ENCODE peak calls at places on chromosomes 6 and 20, in ten cellular contexts. O, G, F, J, R, D, I, L, U and T are unnamed samples.

GRCh38 chr6:1388081-1388926 is 1.1 kb upstream of the FOXF2 start:
- DNase-seq in O (no peak), U (no peak), D (no peak), G (no peak), I (peak; percentile 83), L (no peak), R (no peak), F (no peak), J (no peak), T (no peak)

GRCh38 chr6:79249136-79249535 is 14.7 kb upstream of the HMGN3 start:
- DNase-seq in F (no peak), G (no peak), O (no peak), R (no peak), J (no peak), L (no peak), I (no peak), U (no peak), D (no peak), T (no peak)

GRCh38 chr6:102619585-102619984 is 1226.1 kb downstream of the GRIK2 start:
- DNase-seq in D (no peak), G (no peak), O (no peak), I (no peak), F (peak; percentile 14), L (peak; percentile 48), J (no peak), U (no peak), R (peak; percentile 5), T (no peak)

GRCh38 chr20:51661609-51662178 is 106.5 kb downstream of the ATP9A start:
- DNase-seq in J (no peak), G (no peak), L (no peak), F (no peak), U (peak; percentile 68), I (peak; percentile 28), O (peak; percentile 6), R (peak; percentile 99), D (peak; percentile 73), T (no peak)

GRCh38 chr20:45732199-45732598 is 10.1 kb downstream of the SPINT4 start:
- DNase-seq in U (no peak), L (no peak), J (no peak), F (no peak), R (no peak), G (no peak), O (no peak), I (no peak), D (no peak), T (no peak)

GRCh38 chr6:38391909-38392614 is 247.7 kb downstream of the BTBD9 start:
- DNase-seq in D (no peak), O (no peak), U (no peak), I (peak; percentile 15), J (no peak), R (no peak), G (no peak), L (no peak), F (no peak), T (no peak)

GRCh38 chr6:168414696-168415095 is 26.3 kb upstream of the SMOC2 start:
- DNase-seq in R (no peak), F (no peak), L (no peak), G (no peak), I (no peak), U (no peak), J (no peak), O (no peak), D (no peak), T (no peak)

GRCh38 chr20:18263723-18264122 is 24.6 kb upstream of the ZNF133 start:
- DNase-seq in O (no peak), J (no peak), G (no peak), R (peak; percentile 77), L (no peak), D (no peak), U (no peak), F (no peak), I (no peak), T (no peak)

GRCh38 chr20:52001999-52002666 is 189.4 kb downstream of the ZFP64 start:
- DNase-seq in O (no peak), J (no peak), G (no peak), I (no peak), R (peak; percentile 79), F (no peak), L (no peak), U (peak; percentile 63), D (no peak), T (no peak)

GRCh38 chr20:32080783-32081182 is 28.7 kb upstream of the TM9SF4 start:
- DNase-seq in O (no peak), I (no peak), D (no peak), G (no peak), L (no peak), F (no peak), J (no peak), R (no peak), U (no peak), T (no peak)

GRCh38 chr20:8062781-8063180 is 43.2 kb upstream of the TMX4 start:
- DNase-seq in D (no peak), R (no peak), G (no peak), L (no peak), U (no peak), F (no peak), I (peak; percentile 64), O (no peak), J (no peak), T (no peak)

GRCh38 chr20:8060977-8061376 is 41.4 kb upstream of the TMX4 start:
- DNase-seq in D (no peak), I (no peak), U (no peak), L (no peak), J (no peak), R (no peak), O (no peak), F (no peak), G (no peak), T (no peak)

GRCh38 chr20:8057871-8058270 is 38.3 kb upstream of the TMX4 start:
- DNase-seq in L (no peak), F (no peak), I (no peak), O (no peak), R (no peak), U (no peak), D (no peak), G (no peak), J (no peak), T (no peak)
- H3K9me3 ChIP-seq in L (no peaks in the 10 kb centered on the region), F (no peaks in the 10 kb centered on the region), I (no peaks in the 10 kb centered on the region), O (no peaks in the 10 kb centered on the region), R (no peaks in the 10 kb centered on the region), U (no peaks in the 10 kb centered on the region), D (no peaks in the 10 kb centered on the region), G (no peaks in the 10 kb centered on the region), J (no peaks in the 10 kb centered on the region), T (no peaks in the 10 kb centered on the region)

DNA sequence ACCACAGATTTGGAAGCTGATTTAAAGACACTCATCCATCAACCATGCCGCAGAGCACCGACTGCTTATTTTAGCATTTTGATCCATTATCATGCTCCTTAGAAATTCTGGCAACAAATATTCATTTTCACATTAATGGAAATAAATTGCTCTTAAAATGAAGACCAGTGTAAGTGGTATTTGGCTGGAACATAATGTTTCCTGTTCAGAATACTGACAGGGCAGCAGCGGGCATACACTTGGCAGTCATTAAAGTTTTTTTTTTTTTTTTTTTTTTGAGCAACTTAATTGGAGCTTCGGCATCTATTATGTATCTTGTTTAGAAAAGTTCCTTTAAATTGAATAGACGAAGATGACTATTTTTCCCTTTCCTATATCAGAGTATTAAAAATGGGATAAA is 47.4 kb downstream of the MAP3K5 start:
- DNase-seq in F (no peak), G (no peak), I (no peak), L (no peak), J (no peak), O (no peak), D (no peak), U (no peak), R (no peak), T (no peak)
- H3K4me3 ChIP-seq in F (no peak overlapping the region), G (no peak overlapping the region), I (no peak overlapping the region), L (no peak overlapping the region), J (no peak overlapping the region), O (no peak overlapping the region), D (no peak overlapping the region), U (no peak overlapping the region), R (no peak overlapping the region), T (no peak overlapping the region)

DNA sequence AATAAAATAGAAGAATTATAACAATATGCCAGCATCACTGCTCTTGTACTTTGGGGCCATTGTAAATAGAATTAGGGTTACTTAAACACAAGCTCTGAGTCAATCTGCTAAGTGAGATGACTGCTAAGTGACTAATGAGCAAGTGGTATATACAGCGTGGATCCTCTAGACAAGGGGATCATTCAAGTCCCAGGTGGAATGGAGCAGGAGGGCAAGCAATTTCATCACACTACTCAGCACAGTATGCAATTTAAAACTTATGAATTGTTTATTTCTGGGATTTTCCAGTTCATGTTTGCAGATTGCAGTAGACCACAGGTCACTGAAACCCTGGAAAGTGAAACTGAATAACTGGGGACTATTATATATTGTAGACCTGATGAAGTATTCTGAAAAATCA is 235.3 kb downstream of the BTBD3 start:
- DNase-seq in J (no peak), R (peak; percentile 91), G (no peak), O (no peak), F (no peak), U (no peak), D (no peak), I (peak; percentile 73), L (no peak), T (no peak)
- H3K9me3 ChIP-seq in J (no peaks in the 10 kb centered on the region), R (no peaks in the 10 kb centered on the region), G (no peaks in the 10 kb centered on the region), O (no peaks in the 10 kb centered on the region), F (no peaks in the 10 kb centered on the region), U (no peaks in the 10 kb centered on the region), D (peaks cover 6% of the 10 kb centered on the region), I (no peaks in the 10 kb centered on the region), L (no peaks in the 10 kb centered on the region), T (no peaks in the 10 kb centered on the region)

GRCh38 chr6:48109902-48110301 is 1.1 kb downstream of the PTCHD4 start:
- DNase-seq in F (no peak), U (no peak), J (no peak), G (no peak), D (no peak), R (peak; percentile 27), L (no peak), O (no peak), I (peak; percentile 26), T (no peak)

GRCh38 chr6:48111143-48111506 is at the start of gene PTCHD4:
- DNase-seq in R (peak; percentile 6), O (no peak), G (no peak), F (no peak), I (peak; percentile 48), J (no peak), L (no peak), D (no peak), U (no peak), T (no peak)

GRCh38 chr6:48113130-48113529 is 2.1 kb upstream of the PTCHD4 start:
- DNase-seq in O (no peak), F (no peak), L (no peak), R (no peak), G (no peak), J (no peak), U (no peak), D (no peak), I (no peak), T (no peak)

GRCh38 chr6:48111575-48111974 is 578 bp upstream of the PTCHD4 start:
- DNase-seq in U (no peak), R (no peak), I (no peak), L (no peak), O (no peak), J (no peak), D (no peak), G (no peak), F (no peak), T (no peak)

GRCh38 chr6:48110436-48111142 is 408 bp downstream of the PTCHD4 start:
- DNase-seq in R (no peak), D (no peak), F (no peak), I (peak; percentile 12), L (no peak), G (no peak), O (no peak), U (no peak), J (no peak), T (no peak)
- H3K4me3 ChIP-seq in R (no peak overlapping the region), D (no peak overlapping the region), F (no peak overlapping the region), I (peak overlapping the region; percentile 54), L (peak overlapping the region; percentile 17), G (no peak overlapping the region), O (no peak overlapping the region), U (no peak overlapping the region), J (no peak overlapping the region), T (no peak overlapping the region)